ENCODE peak calls at places on chromosome 11, in five cellular contexts. C, D, T, K and B are unnamed samples.

GRCh38 chr11:10847960-10848860 is 9.6 kb downstream of the ZBED5 start:
- ATAC-seq in C (no peak), K (peak; percentile 69), D (no peak), T (no peak), B (no peak)

GRCh38 chr11:117919326-117920275 is 9.6 kb downstream of the TMPRSS13 start:
- ATAC-seq in T (no peak), C (no peak), D (no peak), K (no peak), B (no peak)

GRCh38 chr11:96990934-96991333 is 601.1 kb downstream of the JRKL start:
- ATAC-seq in T (no peak), K (no peak), C (no peak), D (no peak), B (no peak)

GRCh38 chr11:67484847-67485311 is 2.1 kb downstream of the AIP start:
- ATAC-seq in T (no peak), D (no peak), C (no peak), K (no peak), B (no peak)

GRCh38 chr11:6895010-6895409 is 2.7 kb upstream of the OR2D2 start:
- ATAC-seq in T (no peak), C (no peak), K (no peak), D (no peak), B (no peak)

GRCh38 chr11:110113507-110113906 is 20.3 kb downstream of the ZC3H12C start:
- ATAC-seq in D (no peak), C (no peak), K (no peak), T (no peak), B (no peak)

GRCh38 chr11:119481667-119482400 is 58.9 kb upstream of the THY1 start:
- ATAC-seq in D (peak; percentile 43), K (peak; percentile 1), T (peak; percentile 30), C (peak; percentile 20), B (peak; percentile 5)

GRCh38 chr11:6455070-6455469 is 14.3 kb upstream of the HPX start:
- ATAC-seq in C (no peak), T (no peak), D (no peak), K (no peak), B (no peak)

GRCh38 chr11:47241740-47242400 is 6.7 kb downstream of the ACP2 start:
- ATAC-seq in C (peak; percentile 28), T (no peak), K (no peak), D (no peak), B (no peak)

GRCh38 chr11:74519719-74520118 is 26.2 kb upstream of the LIPT2 start:
- ATAC-seq in D (no peak), K (no peak), T (no peak), C (no peak), B (no peak)

GRCh38 chr11:8545698-8546366 is 48.2 kb downstream of the STK33 start:
- ATAC-seq in C (no peak), T (no peak), D (no peak), K (peak; percentile 80), B (no peak)

GRCh38 chr11:47991266-47991830 is 11.0 kb downstream of the PTPRJ start:
- ATAC-seq in T (peak; percentile 34), C (peak; percentile 11), D (peak; percentile 82), K (peak; percentile 82), B (no peak)

GRCh38 chr11:117841582-117842031 is 17.1 kb upstream of the FXYD2 start:
- ATAC-seq in T (no peak), C (no peak), D (no peak), K (no peak), B (no peak)

GRCh38 chr11:13210424-13210823 is 67.2 kb upstream of the BMAL1 start:
- ATAC-seq in D (peak; percentile 79), K (no peak), C (peak; percentile 85), T (peak; percentile 62), B (peak; percentile 55)

GRCh38 chr11:19817265-19817851 is 104.7 kb downstream of the NAV2 start:
- ATAC-seq in C (no peak), T (no peak), D (no peak), K (peak; percentile 59), B (no peak)

GRCh38 chr11:121311373-121311772 is 18.8 kb downstream of the SC5D start:
- ATAC-seq in K (no peak), D (no peak), T (no peak), C (no peak), B (no peak)

GRCh38 chr11:16613401-16614381 is 124.8 kb upstream of the C11orf58 start:
- ATAC-seq in T (peak; percentile 100), K (peak; percentile 95), C (peak; percentile 95), D (peak; percentile 98), B (peak; percentile 96)

GRCh38 chr11:27075192-27075591 is 34.6 kb downstream of the BBOX1 start:
- ATAC-seq in K (peak; percentile 26), C (no peak), D (no peak), T (no peak), B (no peak)

GRCh38 chr11:76206327-76207081 is at the start of gene WNT11:
- ATAC-seq in C (peak; percentile 7), D (peak; percentile 31), T (peak; percentile 88), K (no peak), B (peak; percentile 14)

GRCh38 chr11:15073361-15074205 is at the start of gene CALCB:
- ATAC-seq in D (no peak), K (no peak), T (no peak), C (peak; percentile 52), B (peak; percentile 8)

GRCh38 chr11:61776561-61777075 is 15.8 kb downstream of the TMEM258 start:
- ATAC-seq in C (peak; percentile 61), K (no peak), T (peak; percentile 94), D (peak; percentile 8), B (peak; percentile 23)

GRCh38 chr11:14698771-14699170 is 55.2 kb downstream of the PDE3B start:
- ATAC-seq in C (no peak), T (no peak), K (no peak), D (no peak), B (no peak)

GRCh38 chr11:82045748-82046457 is 687.8 kb downstream of the FAM181B start:
- ATAC-seq in C (no peak), T (no peak), D (no peak), K (no peak), B (no peak)

GRCh38 chr11:72613977-72614376 is 60.2 kb downstream of the PDE2A start:
- ATAC-seq in T (peak; percentile 58), K (peak; percentile 16), C (no peak), D (peak; percentile 41), B (peak; percentile 42)

GRCh38 chr11:69155302-69156198 is at the start of gene SMIM38:
- ATAC-seq in D (peak; percentile 9), K (no peak), C (no peak), T (peak; percentile 55), B (no peak)

GRCh38 chr11:35714882-35715612 is 52.5 kb downstream of the TRIM44 start:
- ATAC-seq in C (peak; percentile 34), K (no peak), T (no peak), D (no peak), B (no peak)

GRCh38 chr11:77278595-77279506 is 22.6 kb downstream of the GDPD4 start:
- ATAC-seq in C (no peak), D (no peak), T (no peak), K (no peak), B (no peak)

GRCh38 chr11:118918128-118918685 is 7.5 kb downstream of the BCL9L start:
- ATAC-seq in K (peak; percentile 17), T (peak; percentile 68), D (peak; percentile 4), C (peak; percentile 12), B (peak; percentile 24)

GRCh38 chr11:83816572-83817187 is 530.5 kb upstream of the CCDC90B start:
- ATAC-seq in K (no peak), D (no peak), T (no peak), C (peak; percentile 30), B (no peak)

GRCh38 chr11:34624069-34624468 is 3.2 kb downstream of the EHF start:
- ATAC-seq in T (no peak), C (no peak), D (no peak), K (peak; percentile 73), B (no peak)
- TF ChIP-seq POLR2A in T (no peak), C (no peak), D (no peak), K (peak; percentile 56), B (no peak)

GRCh38 chr11:114159802-114160588 is 100.5 kb downstream of the ZBTB16 start:
- ATAC-seq in K (peak; percentile 85), C (peak; percentile 48), D (peak; percentile 65), T (peak; percentile 96), B (peak; percentile 62)
- TF ChIP-seq POLR2A in K (peak; percentile 68), C (no peak), D (peak; percentile 79), T (no peak), B (peak; percentile 49)

DNA sequence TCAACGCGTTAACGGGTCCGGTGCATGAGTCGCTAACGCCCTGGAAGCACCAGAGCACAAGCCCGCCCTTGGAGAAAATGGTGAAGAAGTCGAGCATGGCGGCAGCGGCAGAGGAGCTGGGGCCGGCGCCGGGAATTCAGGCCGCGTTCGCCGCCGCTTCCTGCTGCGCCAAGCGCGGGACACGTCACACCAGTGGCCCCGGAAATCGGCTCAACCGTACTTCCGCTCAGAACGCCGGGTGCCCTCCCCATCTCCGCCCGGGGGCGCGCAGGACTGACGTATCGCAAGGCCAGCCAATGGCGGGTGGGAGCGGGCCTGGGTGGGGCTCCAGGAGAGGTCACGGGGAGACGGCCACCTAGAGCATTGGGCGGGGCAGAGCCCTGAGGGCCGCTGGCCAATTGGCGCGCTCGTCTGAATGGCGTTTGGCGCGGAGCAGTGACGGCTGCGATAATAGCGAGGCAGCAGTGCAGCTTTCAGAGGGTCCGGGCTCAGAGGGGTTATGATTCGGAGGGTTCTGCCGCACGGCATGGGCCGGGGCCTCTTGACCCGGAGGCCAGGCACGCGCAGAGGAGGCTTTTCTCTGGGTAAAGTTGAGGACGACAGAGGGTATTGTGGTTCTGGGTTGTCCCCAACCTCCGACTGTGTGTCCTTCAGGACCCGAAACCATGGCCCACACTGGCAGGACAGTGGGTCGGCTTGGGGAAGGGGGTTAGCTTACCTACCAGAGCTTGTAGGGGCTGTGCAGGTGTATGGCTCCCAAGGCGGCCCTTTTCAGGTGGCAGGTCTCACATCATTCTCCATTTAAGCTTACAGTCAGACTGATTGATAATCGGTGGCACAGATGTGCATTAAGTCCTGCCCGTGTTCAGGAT is at the start of the genes FOXRED1 and SRPRA:
- ATAC-seq in T (peak; percentile 98), K (peak; percentile 100), C (peak; percentile 97), D (peak; percentile 99), B (peak; percentile 100)
- TF ChIP-seq POLR2A in T (peak; percentile 93), K (peak; percentile 91), C (peak; percentile 69), D (peak; percentile 78), B (peak; percentile 73)

DNA sequence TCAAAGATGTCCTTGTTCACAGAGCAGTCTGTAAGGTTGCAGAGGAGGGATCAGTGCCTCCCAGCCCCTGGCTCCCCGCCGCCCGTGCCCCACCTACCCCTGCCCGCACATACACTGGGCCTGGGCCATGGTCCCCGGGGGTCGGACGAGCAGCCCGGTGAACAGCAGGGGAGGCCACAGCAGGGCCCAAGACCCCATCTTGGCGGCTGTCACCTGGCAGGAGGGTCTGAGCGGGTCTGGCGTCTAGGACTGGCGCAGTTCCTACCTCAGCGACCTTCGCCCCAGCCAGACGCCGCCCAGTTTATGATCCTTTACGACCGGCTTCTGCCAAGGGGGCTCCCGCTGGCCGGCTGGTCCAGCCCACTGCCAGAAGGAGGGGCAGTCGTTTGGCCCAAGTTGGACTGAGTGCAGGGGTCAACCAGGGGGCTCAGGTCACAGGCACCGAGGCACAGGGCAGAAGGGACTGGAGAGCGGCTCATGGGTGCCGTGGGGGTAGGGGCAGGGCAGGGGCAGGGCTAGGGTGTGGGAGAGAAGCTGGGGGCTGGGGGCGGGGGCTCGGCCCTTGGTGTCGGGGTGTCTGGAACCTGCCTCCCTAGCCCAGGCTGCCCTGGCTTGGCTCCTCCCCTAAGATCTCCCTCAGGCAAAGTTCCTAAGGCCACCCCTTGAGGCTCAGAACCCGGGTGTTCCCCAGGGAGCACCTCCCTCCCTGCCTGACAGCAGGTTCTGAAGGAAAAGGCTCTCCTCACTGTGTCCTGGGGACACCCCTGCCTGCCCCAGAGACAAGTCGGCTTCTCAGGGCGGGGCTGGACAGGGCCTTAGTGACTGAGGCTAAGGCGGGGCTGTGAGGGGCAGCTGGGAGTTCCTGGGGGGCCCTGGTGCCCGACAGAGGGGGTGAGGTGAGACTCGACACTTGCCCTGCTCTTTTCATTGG is at the start of gene CDHR5:
- ATAC-seq in D (no peak), C (peak; percentile 15), T (no peak), K (peak; percentile 23), B (no peak)
- TF ChIP-seq POLR2A in D (no peak), C (no peak), T (no peak), K (no peak), B (no peak)

GRCh38 chr11:63536669-63537292 is at the start of gene PLAAT4:
- ATAC-seq in T (peak; percentile 55), C (no peak), D (peak; percentile 49), K (peak; percentile 51), B (peak; percentile 32)
- TF ChIP-seq POLR2A in T (no peak), C (no peak), D (no peak), K (no peak), B (no peak)